ENCODE peak calls at places on chromosomes 13 and 19, in six cellular contexts. Z is A549, T is K562, E is GM12878, A is endothelial cell of umbilical vein, J is HepG2. S is an unnamed sample.

GRCh38 chr19:38915329-38916321 is 3.6 kb upstream of the CCER2 start:
- DNase-seq in Z (no peak), T (peak; percentile 8), E (no peak), A (no peak), J (no peak), S (no peak)

GRCh38 chr13:70107125-70107497 is 515 bp upstream of the ATXN8OS start:
- DNase-seq in Z (no peak), T (no peak), E (no peak), A (no peak), J (no peak), S (no peak)

GRCh38 chr13:66803013-66803739 is 427.0 kb downstream of the PCDH9 start:
- DNase-seq in Z (no peak), T (no peak), E (no peak), A (no peak), J (no peak), S (no peak)

GRCh38 chr13:112796190-112796915 is 106.5 kb downstream of the ATP11A start:
- DNase-seq in Z (no peak), T (no peak), E (no peak), A (no peak), J (no peak), S (no peak)

GRCh38 chr13:80037505-80037888 is 303.4 kb downstream of the SPRY2 start:
- DNase-seq in Z (peak; percentile 33), T (no peak), E (no peak), A (peak; percentile 77), J (no peak), S (no peak)

GRCh38 chr13:46385946-46386345 is 1.1 kb downstream of the RUBCNL start:
- DNase-seq in Z (no peak), T (no peak), E (no peak), A (no peak), J (no peak), S (no peak)

GRCh38 chr19:13441810-13442512 is 64.3 kb downstream of the CACNA1A start:
- DNase-seq in Z (peak; percentile 21), T (peak; percentile 74), E (no peak), A (peak; percentile 39), J (peak; percentile 35), S (peak; percentile 61)

GRCh38 chr13:98998831-98999634 is 21.2 kb upstream of the DOCK9 start:
- DNase-seq in Z (no peak), T (no peak), E (peak; percentile 41), A (no peak), J (no peak), S (no peak)

GRCh38 chr13:76853481-76853880 is 32.7 kb downstream of the KCTD12 start:
- DNase-seq in Z (no peak), T (no peak), E (no peak), A (peak; percentile 81), J (no peak), S (no peak)

GRCh38 chr13:24983094-24983493 is 112.8 kb upstream of the PABPC3 start:
- DNase-seq in Z (no peak), T (no peak), E (no peak), A (no peak), J (no peak), S (no peak)

GRCh38 chr19:3396881-3397265 is 30.5 kb downstream of the NFIC start:
- DNase-seq in Z (no peak), T (no peak), E (no peak), A (no peak), J (no peak), S (no peak)

GRCh38 chr13:98632971-98633370 is 56.1 kb upstream of the STK24 start:
- DNase-seq in Z (no peak), T (no peak), E (no peak), A (no peak), J (no peak), S (peak; percentile 16)

GRCh38 chr19:14271830-14272229 is 65.9 kb upstream of the ADGRL1 start:
- DNase-seq in Z (no peak), T (no peak), E (no peak), A (no peak), J (no peak), S (no peak)

GRCh38 chr19:17468302-17469091 is 1.8 kb upstream of the SLC27A1 start:
- DNase-seq in Z (no peak), T (no peak), E (no peak), A (no peak), J (no peak), S (no peak)

GRCh38 chr13:61664821-61665705 is 249.4 kb upstream of the PCDH20 start:
- DNase-seq in Z (peak; percentile 21), T (no peak), E (no peak), A (no peak), J (peak; percentile 90), S (no peak)

GRCh38 chr13:52638929-52639328 is 3.3 kb upstream of the HNRNPA1L2 start:
- DNase-seq in Z (no peak), T (no peak), E (no peak), A (no peak), J (no peak), S (no peak)

GRCh38 chr13:109010912-109011311 is 381.5 kb downstream of the MYO16 start:
- DNase-seq in Z (no peak), T (no peak), E (no peak), A (no peak), J (no peak), S (peak; percentile 81)

GRCh38 chr19:38173324-38174041 is 50.5 kb downstream of the DPF1 start:
- DNase-seq in Z (no peak), T (no peak), E (no peak), A (peak; percentile 17), J (no peak), S (no peak)

GRCh38 chr13:44317752-44318550 is 55.7 kb upstream of the SERP2 start:
- DNase-seq in Z (no peak), T (no peak), E (no peak), A (no peak), J (no peak), S (no peak)

GRCh38 chr13:44243198-44243852 is 130.3 kb upstream of the SERP2 start:
- DNase-seq in Z (peak; percentile 66), T (peak; percentile 65), E (no peak), A (peak; percentile 92), J (peak; percentile 54), S (peak; percentile 74)

DNA sequence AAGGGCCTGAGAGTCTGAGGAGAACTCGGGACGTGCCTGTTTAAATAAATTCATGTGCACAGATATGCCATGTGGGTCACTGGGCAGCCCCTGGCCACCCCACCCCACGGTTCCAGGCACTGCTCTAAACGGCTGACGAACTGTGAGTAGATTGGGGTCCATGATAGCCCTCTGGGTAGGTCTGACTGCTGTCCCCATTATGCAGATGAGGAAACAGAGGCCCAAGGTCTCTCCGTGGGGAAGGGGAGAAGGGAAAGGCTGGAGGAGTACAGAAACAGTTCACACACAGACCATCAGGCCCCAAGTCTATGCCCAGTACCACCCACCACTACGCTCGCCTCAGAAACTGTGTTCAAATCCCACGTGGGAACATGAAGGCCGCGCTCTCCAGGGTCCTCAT is 14.1 kb downstream of the ZNF787 start:
- DNase-seq in Z (no peak), T (no peak), E (no peak), A (no peak), J (no peak), S (no peak)
- TF ChIP-seq MYC in Z (no peak), T (no peak), E (no peak), A (no peak), J (no peak), S (no peak)

GRCh38 chr19:43726736-43727592 is 11.1 kb downstream of the IRGC start:
- DNase-seq in Z (no peak), T (no peak), E (peak; percentile 20), A (no peak), J (no peak), S (peak; percentile 18)

GRCh38 chr19:43735013-43735412 is 19.1 kb downstream of the IRGC start:
- DNase-seq in Z (no peak), T (no peak), E (no peak), A (no peak), J (no peak), S (no peak)

GRCh38 chr19:43727593-43727853 is 11.6 kb downstream of the IRGC start:
- DNase-seq in Z (no peak), T (no peak), E (no peak), A (no peak), J (no peak), S (no peak)

GRCh38 chr19:43731854-43732253 is 16.0 kb downstream of the IRGC start:
- DNase-seq in Z (no peak), T (no peak), E (no peak), A (no peak), J (no peak), S (peak; percentile 58)

DNA sequence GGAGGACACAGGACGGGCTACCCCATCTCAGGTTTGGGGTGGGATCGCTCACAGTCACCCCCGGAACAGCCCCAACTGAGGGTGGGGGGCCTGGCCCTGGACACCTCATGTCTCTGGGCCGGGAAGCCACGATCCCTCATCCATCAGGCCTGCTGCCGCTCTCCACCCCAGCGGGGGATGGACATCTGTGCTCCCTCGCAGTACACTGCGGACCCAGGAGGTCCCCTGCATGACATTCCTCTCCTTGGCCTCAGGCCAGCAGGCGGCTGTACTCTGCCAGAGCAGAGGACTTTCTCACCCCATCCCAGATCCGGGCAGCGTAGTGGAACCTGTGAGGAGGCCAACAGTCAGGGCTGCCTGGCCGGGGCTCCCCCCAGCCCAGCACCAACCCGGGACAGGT is 15.5 kb downstream of the IRGC start:
- DNase-seq in Z (no peak), T (no peak), E (no peak), A (no peak), J (no peak), S (no peak)
- H3K4me3 ChIP-seq in Z (no peak overlapping the region), T (no peak overlapping the region), E (no peak overlapping the region), A (no peak overlapping the region), J (no peak overlapping the region), S (no peak overlapping the region)

GRCh38 chr19:56947206-56947605 is 106.7 kb upstream of the PEG3 start:
- DNase-seq in Z (no peak), T (no peak), E (no peak), A (no peak), J (no peak), S (no peak)

GRCh38 chr19:56946164-56946563 is 105.6 kb upstream of the PEG3 start:
- DNase-seq in Z (no peak), T (no peak), E (no peak), A (no peak), J (no peak), S (no peak)

GRCh38 chr19:56951672-56952071 is 111.1 kb upstream of the PEG3 start:
- DNase-seq in Z (no peak), T (no peak), E (no peak), A (no peak), J (no peak), S (no peak)

GRCh38 chr19:56953411-56953810 is 112.9 kb upstream of the PEG3 start:
- DNase-seq in Z (no peak), T (no peak), E (no peak), A (no peak), J (no peak), S (no peak)

GRCh38 chr19:56949651-56950050 is 109.1 kb upstream of the PEG3 start:
- DNase-seq in Z (no peak), T (no peak), E (no peak), A (no peak), J (no peak), S (no peak)
- TF ChIP-seq MYC in Z (no peak), T (no peak), E (no peak), A (no peak), J (no peak), S (no peak)

DNA sequence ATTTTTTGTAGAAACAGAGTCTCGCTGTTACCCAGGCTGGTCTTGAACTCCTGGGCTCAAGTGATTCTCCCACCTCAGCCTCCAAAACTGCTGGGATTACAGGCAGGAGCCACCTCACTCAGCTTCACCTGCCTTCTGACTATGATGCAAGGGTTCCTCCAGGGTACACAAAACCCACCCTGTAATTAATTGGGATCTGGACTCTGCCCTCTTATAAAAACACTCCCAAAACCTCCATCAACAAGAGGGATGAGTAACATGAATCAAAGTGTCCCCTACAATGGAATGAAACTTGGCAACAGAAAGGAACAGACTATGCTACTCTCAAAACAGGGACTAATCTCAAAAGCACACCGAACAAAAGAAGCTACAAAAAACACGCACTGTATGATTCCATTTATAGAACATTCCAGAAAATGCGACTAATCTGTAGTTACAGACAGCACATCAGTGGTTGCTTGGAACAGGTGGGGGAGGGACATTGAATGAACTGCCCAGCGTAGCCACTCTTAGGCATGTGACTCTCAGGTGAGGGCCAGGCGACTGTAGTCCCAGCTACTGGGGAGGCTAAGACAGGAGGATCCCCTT is 3.2 kb upstream of the PRR36 start:
- DNase-seq in Z (no peak), T (no peak), E (no peak), A (no peak), J (no peak), S (no peak)
- H3K4me3 ChIP-seq in Z (no peak overlapping the region), T (no peak overlapping the region), E (no peak overlapping the region), A (no peak overlapping the region), J (no peak overlapping the region), S (no peak overlapping the region)